ENCODE peak calls at places on chromosomes 6 and 20, in seven cellular contexts. U is mammary epithelial cell, V is stomach, M is body of pancreas, P is PC-3, Z is mucosa of descending colon, W is GM06990. C is an unnamed sample.

GRCh38 chr6:69038841-69039240 is 403.8 kb downstream of the ADGRB3 start:
- DNase-seq in U (no peak), V (no peak), M (no peak), P (no peak), Z (no peak), W (no peak), C (no peak)

GRCh38 chr20:51651921-51652549 is 109.5 kb upstream of the NFATC2 start:
- DNase-seq in U (no peak), V (no peak), M (no peak), P (no peak), Z (no peak), W (no peak), C (no peak)

GRCh38 chr6:94184666-94185464 is 765.5 kb upstream of the EPHA7 start:
- DNase-seq in U (no peak), V (no peak), M (no peak), P (no peak), Z (no peak), W (no peak), C (no peak)

GRCh38 chr6:82589509-82590206 is 226.0 kb downstream of the TPBG start:
- DNase-seq in U (peak; percentile 58), V (no peak), M (no peak), P (peak; percentile 94), Z (no peak), W (peak; percentile 46), C (no peak)

GRCh38 chr6:130885392-130886192 is 58.4 kb downstream of the SMLR1 start:
- DNase-seq in U (peak; percentile 57), V (peak; percentile 64), M (peak; percentile 75), P (peak; percentile 83), Z (no peak), W (no peak), C (peak; percentile 58)

GRCh38 chr20:63873477-63873971 is 8.5 kb downstream of the TPD52L2 start:
- DNase-seq in U (peak; percentile 89), V (no peak), M (no peak), P (peak; percentile 95), Z (no peak), W (no peak), C (no peak)

GRCh38 chr6:18388942-18389341 is 1.8 kb downstream of the RNF144B start:
- DNase-seq in U (peak; percentile 77), V (no peak), M (no peak), P (peak; percentile 90), Z (no peak), W (no peak), C (no peak)

GRCh38 chr6:132320007-132320406 is 81.3 kb downstream of the MOXD1 start:
- DNase-seq in U (peak; percentile 30), V (no peak), M (no peak), P (no peak), Z (no peak), W (no peak), C (no peak)

GRCh38 chr20:53438368-53438767 is 155.3 kb downstream of the ZNF217 start:
- DNase-seq in U (no peak), V (no peak), M (no peak), P (no peak), Z (no peak), W (no peak), C (no peak)

GRCh38 chr6:113185299-113185698 is 671.8 kb upstream of the MARCKS start:
- DNase-seq in U (no peak), V (no peak), M (no peak), P (no peak), Z (no peak), W (no peak), C (no peak)

GRCh38 chr20:37807901-37808751 is 94.8 kb upstream of the VSTM2L start:
- DNase-seq in U (no peak), V (no peak), M (no peak), P (no peak), Z (no peak), W (no peak), C (no peak)

GRCh38 chr6:165920896-165921671 is 246.6 kb downstream of the TBXT start:
- DNase-seq in U (no peak), V (no peak), M (no peak), P (no peak), Z (no peak), W (no peak), C (no peak)

GRCh38 chr6:35601331-35602132 is 87.2 kb downstream of the FKBP5 start:
- DNase-seq in U (peak; percentile 84), V (peak; percentile 55), M (peak; percentile 63), P (peak; percentile 88), Z (no peak), W (no peak), C (no peak)

GRCh38 chr20:14334306-14334930 is 3.0 kb downstream of the FLRT3 start:
- DNase-seq in U (peak; percentile 70), V (peak; percentile 47), M (peak; percentile 45), P (peak; percentile 71), Z (no peak), W (no peak), C (no peak)

GRCh38 chr6:54633601-54634000 is 213.0 kb upstream of the FAM83B start:
- DNase-seq in U (no peak), V (no peak), M (no peak), P (no peak), Z (no peak), W (no peak), C (no peak)

GRCh38 chr6:54629132-54629531 is 217.4 kb upstream of the FAM83B start:
- DNase-seq in U (no peak), V (no peak), M (no peak), P (no peak), Z (no peak), W (no peak), C (no peak)

DNA sequence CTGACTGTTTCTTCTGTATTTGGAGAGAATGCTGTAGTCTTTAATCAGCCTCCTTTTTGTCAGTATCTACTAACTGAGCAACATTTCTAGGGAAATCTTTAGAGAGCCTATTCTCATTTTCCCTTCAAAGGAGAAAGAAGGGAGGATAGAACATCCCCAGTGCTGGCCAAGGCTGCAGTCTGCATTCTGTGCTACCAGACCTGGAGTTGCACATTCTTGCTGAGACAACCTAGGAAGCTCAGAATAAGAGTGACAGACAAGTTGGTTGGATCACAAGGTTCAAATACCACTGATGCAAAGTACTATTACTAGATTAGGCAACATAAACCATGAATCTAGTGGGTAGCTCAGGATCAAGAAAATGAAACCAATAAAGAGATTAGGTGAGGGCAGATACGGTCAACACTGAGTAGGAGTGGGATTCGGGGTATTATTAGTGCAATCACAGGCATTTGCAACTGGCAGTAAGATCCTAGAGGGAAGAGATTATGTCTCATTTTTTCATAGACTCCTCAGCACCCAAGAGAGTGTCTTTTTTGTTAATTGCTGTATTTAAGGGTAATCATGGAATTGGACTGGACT is 213.5 kb upstream of the FAM83B start:
- DNase-seq in U (no peak), V (no peak), M (no peak), P (no peak), Z (no peak), W (no peak), C (no peak)
- H3K4me3 ChIP-seq in U (no peak overlapping the region), V (no peak overlapping the region), M (no peak overlapping the region), P (no peak overlapping the region), Z (no peak overlapping the region), W (no peak overlapping the region), C (no peak overlapping the region)

DNA sequence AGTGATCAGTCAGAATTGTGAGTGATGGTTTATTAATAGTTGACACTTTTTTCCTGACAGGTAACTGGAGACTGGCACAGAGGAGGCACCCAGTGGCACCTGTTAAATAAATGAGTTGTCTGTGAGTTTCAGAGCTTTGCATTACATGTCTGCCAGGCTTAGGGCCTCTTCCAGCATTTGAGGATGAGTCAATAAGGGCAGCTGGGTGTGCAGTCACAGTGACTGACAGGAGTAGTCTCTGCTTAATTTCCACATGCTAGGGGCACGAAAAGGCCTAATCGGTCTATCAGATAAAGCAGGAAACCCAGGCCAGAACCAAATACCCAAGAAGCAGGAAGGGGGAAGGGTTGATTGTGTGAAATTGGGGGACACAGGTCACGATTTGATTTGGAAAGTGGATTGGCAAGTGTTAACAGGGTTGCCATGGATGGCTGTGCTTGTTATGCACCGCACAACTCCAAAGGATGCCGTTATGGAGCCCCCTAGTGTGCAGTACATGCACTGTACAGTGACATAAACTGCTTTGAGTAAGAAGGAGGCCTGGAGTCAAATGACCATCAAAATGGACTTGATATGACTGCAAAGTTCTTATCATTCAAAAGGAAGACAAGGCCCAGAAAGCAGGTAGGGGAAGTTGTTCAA is 111.9 kb upstream of the GGTLC1 start:
- DNase-seq in U (peak; percentile 66), V (peak; percentile 32), M (peak; percentile 49), P (peak; percentile 86), Z (no peak), W (no peak), C (no peak)
- TF ChIP-seq CTCF in U (peak; percentile 61), V (peak; percentile 41), M (peak; percentile 38), P (peak; percentile 93), Z (peak; percentile 38), W (peak; percentile 86), C (peak; percentile 89)

GRCh38 chr6:31775184-31775583 is 1.9 kb downstream of the VWA7 start:
- DNase-seq in U (no peak), V (peak; percentile 73), M (peak; percentile 49), P (peak; percentile 54), Z (no peak), W (no peak), C (no peak)

GRCh38 chr6:31775633-31776263 is 1.4 kb downstream of the VWA7 start:
- DNase-seq in U (no peak), V (no peak), M (no peak), P (no peak), Z (no peak), W (no peak), C (no peak)

GRCh38 chr6:31777667-31778050 is 531 bp upstream of the VWA7 start:
- DNase-seq in U (no peak), V (no peak), M (no peak), P (no peak), Z (no peak), W (no peak), C (no peak)

GRCh38 chr6:31776961-31777666 is at the start of gene VWA7:
- DNase-seq in U (peak; percentile 91), V (peak; percentile 89), M (peak; percentile 84), P (peak; percentile 88), Z (peak; percentile 91), W (peak; percentile 86), C (peak; percentile 75)

DNA sequence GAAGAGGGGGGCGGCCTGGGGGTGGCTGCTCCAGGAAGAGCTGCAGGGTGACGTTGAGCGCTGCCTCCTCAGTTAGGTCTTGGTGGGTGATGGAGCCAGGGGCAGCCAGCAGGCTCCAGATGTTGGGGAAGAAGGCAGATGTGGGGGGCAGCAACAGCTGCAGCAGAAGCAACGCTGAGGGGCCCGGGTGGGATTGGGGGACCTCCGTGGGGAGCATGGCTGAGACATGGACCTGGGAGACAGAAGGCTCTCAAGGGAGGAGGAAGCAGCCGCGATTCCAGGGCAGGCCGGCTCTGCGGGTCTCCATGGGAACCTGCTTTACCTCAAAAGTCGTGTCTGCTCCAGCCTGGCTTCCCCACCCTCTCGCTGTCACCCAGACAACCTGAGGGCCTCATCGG is 566 bp downstream of the VWA7 start:
- DNase-seq in U (no peak), V (no peak), M (no peak), P (peak; percentile 20), Z (no peak), W (no peak), C (no peak)
- H3K4me3 ChIP-seq in U (no peak overlapping the region), V (peak overlapping the region; percentile 1), M (no peak overlapping the region), P (peak overlapping the region; percentile 43), Z (no peak overlapping the region), W (no peak overlapping the region), C (no peak overlapping the region)

GRCh38 chr20:6819599-6819998 is 52.1 kb downstream of the BMP2 start:
- DNase-seq in U (no peak), V (no peak), M (peak; percentile 30), P (peak; percentile 59), Z (no peak), W (no peak), C (no peak)
- TF ChIP-seq CTCF in U (peak; percentile 44), V (no peak), M (no peak), P (peak; percentile 67), Z (no peak), W (no peak), C (no peak)